ENCODE peak calls at places on chromosomes 6 and 20, in ten cellular contexts. S is brain microvascular endothelial cell; M is activated CD8-positive, alpha-beta T cell treated with anti-CD3 and anti-CD28 coated beads for 36 hours; X is SJSA1; O is BJ; K is NK-92 treated with Interleukin-12 subunit alpha and Interleukin-12 subunit beta, amount 100 ng/mL, for 24 hours; P is stimulated activated CD8-positive, alpha-beta memory T cell treated with anti-CD3 and anti-CD28 coated beads, Interleukin-4, amount 100 ng/mL, for 48 hours; Q is AG08395; W is H9; L is midbrain. U is an unnamed sample.

GRCh38 chr6:148881593-148882311 is 134.9 kb downstream of the UST start:
- DNase-seq in K (no peak), M (no peak), W (no peak), X (no peak), P (no peak), Q (no peak), L (no peak), S (no peak), O (no peak), U (no peak)

GRCh38 chr6:31919624-31920303 is 7.8 kb upstream of the C2 start:
- DNase-seq in P (no peak), O (no peak), W (no peak), X (no peak), S (no peak), M (no peak), L (no peak), Q (no peak), K (no peak), U (no peak)

GRCh38 chr6:25635886-25636317 is 16.1 kb upstream of the SCGN start:
- DNase-seq in W (no peak), L (no peak), O (no peak), S (no peak), P (no peak), Q (no peak), M (no peak), X (no peak), K (no peak), U (no peak)

GRCh38 chr6:89984926-89985743 is 90.9 kb downstream of the GJA10 start:
- DNase-seq in W (no peak), O (peak; percentile 25), M (peak; percentile 40), S (peak; percentile 76), L (peak; percentile 75), K (no peak), X (peak; percentile 97), P (no peak), Q (peak; percentile 61), U (no peak)

GRCh38 chr20:4469910-4470309 is 251.8 kb upstream of the PRND start:
- DNase-seq in P (no peak), O (no peak), W (no peak), Q (peak; percentile 21), M (no peak), L (no peak), X (no peak), K (no peak), S (no peak), U (no peak)

GRCh38 chr20:53657732-53658131 is 64.1 kb upstream of the ZNF217 start:
- DNase-seq in K (no peak), O (no peak), S (no peak), X (no peak), P (no peak), M (no peak), Q (no peak), W (no peak), L (no peak), U (no peak)

GRCh38 chr6:140636237-140636636 is 1261.8 kb upstream of the CITED2 start:
- DNase-seq in K (no peak), L (peak; percentile 5), X (no peak), S (no peak), W (no peak), M (no peak), P (no peak), O (no peak), Q (no peak), U (no peak)

GRCh38 chr6:25629202-25629584 is 22.8 kb upstream of the SCGN start:
- DNase-seq in O (no peak), P (no peak), Q (no peak), W (no peak), S (no peak), X (no peak), K (no peak), M (no peak), L (no peak), U (no peak)

GRCh38 chr6:126640921-126641320 is 301.0 kb downstream of the CENPW start:
- DNase-seq in W (no peak), S (no peak), X (no peak), K (no peak), P (no peak), O (no peak), Q (no peak), L (no peak), M (no peak), U (no peak)

GRCh38 chr6:157944983-157945931 is 36.4 kb upstream of the SYNJ2 start:
- DNase-seq in O (no peak), P (peak; percentile 72), W (no peak), S (peak; percentile 84), Q (no peak), K (no peak), X (no peak), M (peak; percentile 84), L (no peak), U (no peak)

GRCh38 chr6:51479296-51479695 is 608.1 kb downstream of the PKHD1 start:
- DNase-seq in X (no peak), W (no peak), O (no peak), M (no peak), L (no peak), P (no peak), S (no peak), Q (no peak), K (no peak), U (no peak)